ENCODE peak calls at places on chromosomes 6 and 20, in seven cellular contexts. I is ACHN; M is astrocyte of the cerebellum; B is LHCN-M2; X is adrenal gland; Q is hepatocyte; D is stimulated activated CD4-positive, alpha-beta T cell treated with anti-CD3 and anti-CD28 coated beads, Interleukin-15, amount 100 ng/mL, for 1 hour. E is an unnamed sample.

GRCh38 chr6:54060286-54060685 is 51.0 kb upstream of the MLIP start:
- DNase-seq in I (no peak), M (no peak), B (peak), X (no peak), Q (no peak), D (no peak), E (no peak)

GRCh38 chr20:56731041-56731440 is 101.9 kb downstream of the TFAP2C start:
- DNase-seq in I (no peak), M (no peak), B (no peak), X (no peak), Q (no peak), D (no peak), E (no peak)

GRCh38 chr20:63160641-63161175 is 55.2 kb downstream of the YTHDF1 start:
- DNase-seq in I (no peak), M (no peak), B (no peak), X (no peak), Q (no peak), D (no peak), E (no peak)

GRCh38 chr6:7545509-7546369 is 4.3 kb downstream of the DSP start:
- DNase-seq in I (no peak), M (no peak), B (no peak), X (no peak), Q (peak), D (no peak), E (no peak)

GRCh38 chr6:116450769-116451740 is 10.1 kb upstream of the CALHM6 start:
- DNase-seq in I (no peak), M (no peak), B (no peak), X (no peak), Q (no peak), D (no peak), E (peak)

GRCh38 chr20:13320702-13321101 is 99.6 kb downstream of the ISM1 start:
- DNase-seq in I (no peak), M (no peak), B (no peak), X (no peak), Q (no peak), D (no peak), E (no peak)

GRCh38 chr6:107635058-107635515 is 145.2 kb downstream of the SOBP start:
- DNase-seq in I (no peak), M (no peak), B (no peak), X (no peak), Q (no peak), D (no peak), E (no peak)

GRCh38 chr20:54219751-54220426 is 12.0 kb downstream of the PFDN4 start:
- DNase-seq in I (peak), M (peak), B (peak), X (no peak), Q (peak), D (no peak), E (no peak)

GRCh38 chr6:87641065-87641692 is 51.2 kb downstream of the ORC3 start:
- DNase-seq in I (no peak), M (no peak), B (no peak), X (no peak), Q (no peak), D (no peak), E (no peak)

GRCh38 chr6:146289816-146290588 is 253.6 kb upstream of the RAB32 start:
- DNase-seq in I (peak), M (peak), B (peak), X (no peak), Q (peak), D (no peak), E (no peak)

GRCh38 chr6:149881860-149882259 is 16.1 kb downstream of the RAET1E start:
- DNase-seq in I (no peak), M (no peak), B (no peak), X (no peak), Q (no peak), D (no peak), E (no peak)

GRCh38 chr6:43825187-43826115 is 55.4 kb downstream of the VEGFA start:
- DNase-seq in I (no peak), M (no peak), B (no peak), X (no peak), Q (no peak), D (no peak), E (no peak)

GRCh38 chr6:72374864-72375263 is 247.0 kb upstream of the KCNQ5 start:
- DNase-seq in I (no peak), M (no peak), B (peak), X (no peak), Q (no peak), D (no peak), E (no peak)

GRCh38 chr6:148723484-148723883 is 23.3 kb upstream of the UST start:
- DNase-seq in I (no peak), M (peak), B (no peak), X (no peak), Q (no peak), D (no peak), E (no peak)

GRCh38 chr20:34374209-34374749 is 11.2 kb downstream of the ITCH start:
- DNase-seq in I (no peak), M (no peak), B (no peak), X (no peak), Q (no peak), D (no peak), E (no peak)

GRCh38 chr6:29537714-29538403 is 21.7 kb downstream of the UBD start:
- DNase-seq in I (no peak), M (no peak), B (no peak), X (no peak), Q (no peak), D (no peak), E (no peak)

GRCh38 chr20:34165246-34165645 is 53.2 kb upstream of the EIF2S2 start:
- DNase-seq in I (no peak), M (no peak), B (no peak), X (no peak), Q (no peak), D (no peak), E (no peak)

GRCh38 chr6:135871878-135872277 is 20.4 kb downstream of the PDE7B start:
- DNase-seq in I (peak), M (no peak), B (peak), X (no peak), Q (no peak), D (no peak), E (no peak)

GRCh38 chr6:10136636-10137035 is 278.2 kb downstream of the TFAP2A start:
- DNase-seq in I (no peak), M (no peak), B (no peak), X (no peak), Q (no peak), D (no peak), E (no peak)

E was measured in germinal center.